ENCODE peak calls at places on chromosomes 6 and 20, in seven cellular contexts. Y, L, F, Z, P, R and X are unnamed samples.

GRCh38 chr20:40191573-40191972 is 497.5 kb downstream of the MAFB start:
- DNase-seq in R (no peak), P (no peak), Y (no peak), F (no peak), L (no peak), Z (no peak), X (no peak)

GRCh38 chr20:53162251-53162835 is 190.2 kb downstream of the TSHZ2 start:
- DNase-seq in F (no peak), P (no peak), L (peak; percentile 5), Z (no peak), R (peak; percentile 72), Y (peak; percentile 93), X (peak; percentile 5)

GRCh38 chr20:47272893-47273590 is 83.5 kb downstream of the ZMYND8 start:
- DNase-seq in P (no peak), R (peak; percentile 72), Y (peak; percentile 79), Z (peak; percentile 78), F (no peak), L (peak; percentile 34), X (peak; percentile 46)

GRCh38 chr20:38033330-38034107 is at the start of the genes RPRD1B and TTI1:
- DNase-seq in L (peak; percentile 84), R (peak; percentile 89), F (peak; percentile 64), P (peak; percentile 97), Y (peak; percentile 85), Z (peak; percentile 95), X (peak; percentile 75)

GRCh38 chr20:24465730-24466129 is 3.7 kb upstream of the SYNDIG1 start:
- DNase-seq in L (no peak), Z (no peak), F (peak; percentile 54), R (peak; percentile 60), P (no peak), Y (peak; percentile 28), X (peak; percentile 59)

GRCh38 chr6:51398793-51399192 is 580.1 kb downstream of the TFAP2B start:
- DNase-seq in Y (no peak), Z (no peak), P (no peak), L (no peak), F (no peak), R (no peak), X (no peak)

GRCh38 chr20:38067717-38068365 is 34.3 kb downstream of the RPRD1B start:
- DNase-seq in L (no peak), P (no peak), R (no peak), Z (no peak), F (no peak), Y (no peak), X (no peak)

GRCh38 chr20:56646599-56646998 is 17.5 kb downstream of the TFAP2C start:
- DNase-seq in R (no peak), F (no peak), Z (no peak), Y (no peak), P (no peak), L (no peak), X (no peak)

GRCh38 chr6:8852332-8852731 is 417.0 kb upstream of the SLC35B3 start:
- DNase-seq in R (no peak), P (no peak), Z (no peak), Y (no peak), L (no peak), F (no peak), X (no peak)

GRCh38 chr6:44096615-44097014 is 30.6 kb downstream of the MRPL14 start:
- DNase-seq in L (peak; percentile 69), F (no peak), P (no peak), Y (peak; percentile 69), R (peak; percentile 55), Z (peak; percentile 77), X (peak; percentile 65)

GRCh38 chr20:50870572-50871161 is 60.6 kb downstream of the ADNP start:
- DNase-seq in F (no peak), Z (peak; percentile 73), P (peak; percentile 63), R (peak; percentile 36), Y (no peak), L (no peak), X (no peak)

GRCh38 chr6:130858498-130859160 is 31.4 kb downstream of the SMLR1 start:
- DNase-seq in L (no peak), P (no peak), R (no peak), Z (peak; percentile 55), F (no peak), Y (no peak), X (no peak)

GRCh38 chr6:124400600-124400999 is 561.6 kb upstream of the RNF217 start:
- DNase-seq in L (no peak), P (no peak), Y (no peak), Z (no peak), R (no peak), F (no peak), X (no peak)

GRCh38 chr6:167305796-167306195 is 14.7 kb downstream of the UNC93A start:
- DNase-seq in Z (no peak), P (no peak), F (no peak), R (no peak), Y (no peak), L (no peak), X (no peak)

GRCh38 chr6:35603326-35604202 is 85.2 kb downstream of the FKBP5 start:
- DNase-seq in Z (peak; percentile 77), L (no peak), F (no peak), R (peak; percentile 43), Y (peak; percentile 62), P (no peak), X (no peak)

GRCh38 chr20:9515211-9515580 is 806 bp downstream of the LAMP5 start:
- DNase-seq in P (peak; percentile 11), F (no peak), Y (no peak), Z (no peak), L (no peak), R (no peak), X (no peak)

GRCh38 chr20:9515761-9516657 is 1.6 kb downstream of the LAMP5 start:
- DNase-seq in F (no peak), R (no peak), Z (no peak), Y (peak; percentile 17), P (peak; percentile 79), L (no peak), X (no peak)

GRCh38 chr20:9518776-9519175 is 4.4 kb downstream of the LAMP5 start:
- DNase-seq in L (no peak), F (no peak), R (no peak), Y (no peak), P (no peak), Z (no peak), X (no peak)

GRCh38 chr20:9516658-9516987 is 2.2 kb downstream of the LAMP5 start:
- DNase-seq in P (no peak), R (no peak), L (no peak), F (no peak), Z (no peak), Y (no peak), X (no peak)

GRCh38 chr20:9517297-9518134 is 3.1 kb downstream of the LAMP5 start:
- DNase-seq in P (no peak), R (no peak), L (no peak), F (no peak), Y (no peak), Z (no peak), X (no peak)
- TF ChIP-seq CTCF in P (no peak), R (no peak), L (no peak), F (no peak), Y (no peak), Z (no peak), X (no peak)

DNA sequence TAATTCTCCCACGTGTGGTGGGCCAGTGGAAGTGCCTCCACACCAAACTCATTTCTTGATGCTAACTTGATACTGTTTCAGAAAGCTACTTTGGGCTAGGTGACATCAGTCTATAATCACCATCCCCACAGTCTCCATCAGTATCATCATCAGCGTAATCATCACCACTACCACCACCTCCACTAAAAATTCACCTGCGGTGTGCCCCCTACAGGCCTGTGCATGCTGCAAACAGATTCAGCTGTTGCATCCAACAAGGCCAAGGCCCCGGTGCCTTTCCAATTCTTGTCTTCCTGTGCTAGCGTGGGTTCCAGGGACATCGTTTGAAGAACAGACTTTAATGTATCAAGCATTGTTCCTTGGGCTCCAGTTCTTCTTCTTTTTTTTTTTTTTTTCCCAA is 201.3 kb upstream of the EXOC2 start:
- DNase-seq in F (no peak), L (no peak), Y (no peak), R (no peak), P (no peak), Z (no peak), X (no peak)
- TF ChIP-seq CTCF in F (no peak), L (no peak), Y (no peak), R (peak; percentile 3), P (no peak), Z (peak; percentile 35), X (peak; percentile 52)

DNA sequence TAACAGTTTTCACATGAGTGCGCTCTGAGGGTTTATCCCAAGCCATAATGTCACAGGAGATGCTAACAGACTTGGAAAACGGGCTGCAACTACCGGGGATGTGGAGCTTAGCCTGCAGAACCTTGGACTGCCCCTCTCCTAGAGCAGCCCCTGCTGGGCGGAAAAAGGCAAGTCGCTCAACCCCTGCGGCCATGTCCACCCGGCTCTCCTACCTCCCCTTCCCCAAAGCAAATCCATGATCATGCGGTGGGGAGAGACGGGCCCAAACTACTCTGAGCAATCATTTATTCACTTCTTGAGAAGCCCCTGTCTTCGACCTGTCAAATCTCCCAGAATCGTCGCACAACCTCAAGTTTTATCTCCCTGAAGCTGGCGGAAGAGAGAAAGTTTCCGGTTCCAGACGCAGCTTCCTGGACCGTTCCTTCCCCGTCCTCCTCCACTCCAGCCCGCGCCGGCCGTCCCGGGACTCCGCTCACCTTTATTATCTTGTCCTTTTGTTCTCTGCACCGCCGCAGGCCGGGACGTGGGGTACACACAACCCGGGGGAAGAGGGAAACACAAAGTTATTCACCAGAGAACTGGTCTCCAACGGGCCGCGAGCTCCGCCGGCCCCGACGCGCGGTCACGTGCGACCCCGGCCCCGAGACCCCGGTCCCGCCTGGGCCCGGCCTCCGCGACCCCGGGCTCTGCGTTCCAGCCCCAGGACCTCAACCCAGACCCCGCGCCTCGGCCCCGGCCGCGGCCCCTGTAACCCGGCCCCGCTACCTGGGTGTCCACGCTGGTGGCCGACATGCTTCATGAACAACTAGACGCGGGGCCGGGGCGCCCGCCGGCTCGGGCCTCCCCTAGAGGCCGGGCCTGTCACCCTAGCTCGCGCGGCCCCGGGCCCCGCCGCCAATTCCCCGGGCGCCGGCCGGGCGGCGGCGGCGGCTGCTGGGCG is 560 bp downstream of the YTHDF1 start:
- DNase-seq in P (no peak), F (no peak), L (no peak), R (peak; percentile 46), Z (peak; percentile 79), Y (peak; percentile 67), X (peak; percentile 49)
- TF ChIP-seq CTCF in P (peak; percentile 17), F (no peak), L (no peak), R (peak; percentile 69), Z (peak; percentile 90), Y (peak; percentile 72), X (peak; percentile 72)

GRCh38 chr6:104896914-104897313 is 37.2 kb upstream of the HACE1 start:
- DNase-seq in Z (no peak), Y (peak; percentile 5), F (no peak), R (peak; percentile 6), L (no peak), P (no peak), X (no peak)
- TF ChIP-seq CTCF in Z (no peak), Y (peak; percentile 31), F (no peak), R (peak; percentile 36), L (no peak), P (no peak), X (peak; percentile 76)